ENCODE peak calls at places on chromosomes 1 and 21, in eight cellular contexts. One of them, this sample, is unnamed. For H3K36me3 and H3K27me3, the result is how much of the 10 kb centered on the place peaks cover.

GRCh38 chr21:44317241-44317782 is 17.5 kb downstream of the PFKL start:
- DNase-seq in Caco-2: no peak
- DNase-seq in brain microvascular endothelial cell: no peak
- DNase-seq in neuronal stem cell: no peak
- DNase-seq in CD8-positive, alpha-beta memory T cell: no peak
- DNase-seq in hepatocyte: no peak
- DNase-seq in CD8-positive, alpha-beta T cell: no peak
- DNase-seq in GM06990: no peak
- DNase-seq in this sample: no peak

GRCh38 chr1:36326499-36326898 is 3.1 kb upstream of the EVA1B start:
- DNase-seq in Caco-2: no peak
- DNase-seq in brain microvascular endothelial cell: no peak
- DNase-seq in neuronal stem cell: no peak
- DNase-seq in CD8-positive, alpha-beta memory T cell: no peak
- DNase-seq in hepatocyte: no peak
- DNase-seq in CD8-positive, alpha-beta T cell: no peak
- DNase-seq in GM06990: no peak
- DNase-seq in this sample: no peak

GRCh38 chr21:17602874-17603273 is 9.8 kb downstream of the BTG3 start:
- DNase-seq in Caco-2: no peak
- DNase-seq in brain microvascular endothelial cell: peak
- DNase-seq in neuronal stem cell: no peak
- DNase-seq in CD8-positive, alpha-beta memory T cell: no peak
- DNase-seq in hepatocyte: no peak
- DNase-seq in CD8-positive, alpha-beta T cell: no peak
- DNase-seq in GM06990: no peak
- DNase-seq in this sample: no peak

GRCh38 chr1:39154553-39155361 is 49.7 kb upstream of the MACF1 start:
- DNase-seq in Caco-2: no peak
- DNase-seq in brain microvascular endothelial cell: peak
- DNase-seq in neuronal stem cell: no peak
- DNase-seq in CD8-positive, alpha-beta memory T cell: no peak
- DNase-seq in hepatocyte: peak
- DNase-seq in CD8-positive, alpha-beta T cell: no peak
- DNase-seq in GM06990: no peak
- DNase-seq in this sample: no peak

GRCh38 chr1:105137543-105138444 is 1388.1 kb downstream of the AMY1C start:
- DNase-seq in Caco-2: peak
- DNase-seq in brain microvascular endothelial cell: no peak
- DNase-seq in neuronal stem cell: peak
- DNase-seq in CD8-positive, alpha-beta memory T cell: no peak
- DNase-seq in hepatocyte: peak
- DNase-seq in CD8-positive, alpha-beta T cell: no peak
- DNase-seq in GM06990: peak
- DNase-seq in this sample: peak

GRCh38 chr21:42676799-42677198 is 23.4 kb downstream of the PDE9A start:
- DNase-seq in Caco-2: no peak
- DNase-seq in brain microvascular endothelial cell: no peak
- DNase-seq in neuronal stem cell: no peak
- DNase-seq in CD8-positive, alpha-beta memory T cell: no peak
- DNase-seq in hepatocyte: no peak
- DNase-seq in CD8-positive, alpha-beta T cell: no peak
- DNase-seq in GM06990: no peak
- DNase-seq in this sample: peak

GRCh38 chr1:226723640-226724532 is 15.2 kb downstream of the ITPKB start:
- DNase-seq in Caco-2: no peak
- DNase-seq in brain microvascular endothelial cell: peak
- DNase-seq in neuronal stem cell: peak
- DNase-seq in CD8-positive, alpha-beta memory T cell: no peak
- DNase-seq in hepatocyte: peak
- DNase-seq in CD8-positive, alpha-beta T cell: peak
- DNase-seq in GM06990: no peak
- DNase-seq in this sample: peak

GRCh38 chr1:115411388-115412063 is 73.5 kb upstream of the NGF start:
- DNase-seq in Caco-2: no peak
- DNase-seq in brain microvascular endothelial cell: peak
- DNase-seq in neuronal stem cell: no peak
- DNase-seq in CD8-positive, alpha-beta memory T cell: no peak
- DNase-seq in hepatocyte: peak
- DNase-seq in CD8-positive, alpha-beta T cell: no peak
- DNase-seq in GM06990: no peak
- DNase-seq in this sample: no peak

GRCh38 chr1:202270871-202271326 is 70.8 kb downstream of the UBE2T start:
- DNase-seq in Caco-2: no peak
- DNase-seq in brain microvascular endothelial cell: no peak
- DNase-seq in neuronal stem cell: no peak
- DNase-seq in CD8-positive, alpha-beta memory T cell: no peak
- DNase-seq in hepatocyte: no peak
- DNase-seq in CD8-positive, alpha-beta T cell: no peak
- DNase-seq in GM06990: no peak
- DNase-seq in this sample: no peak

GRCh38 chr1:150235436-150235851 is 468 bp downstream of the ANP32E start:
- DNase-seq in Caco-2: no peak
- DNase-seq in brain microvascular endothelial cell: no peak
- DNase-seq in neuronal stem cell: no peak
- DNase-seq in CD8-positive, alpha-beta memory T cell: no peak
- DNase-seq in hepatocyte: peak
- DNase-seq in CD8-positive, alpha-beta T cell: peak
- DNase-seq in GM06990: no peak
- DNase-seq in this sample: peak

GRCh38 chr1:76162254-76162653 is 87.7 kb downstream of the ST6GALNAC3 start:
- DNase-seq in Caco-2: no peak
- DNase-seq in brain microvascular endothelial cell: no peak
- DNase-seq in neuronal stem cell: no peak
- DNase-seq in CD8-positive, alpha-beta memory T cell: no peak
- DNase-seq in hepatocyte: no peak
- DNase-seq in CD8-positive, alpha-beta T cell: no peak
- DNase-seq in GM06990: no peak
- DNase-seq in this sample: no peak

GRCh38 chr1:57072775-57073174 is 107.0 kb upstream of the C8B start:
- DNase-seq in Caco-2: no peak
- DNase-seq in brain microvascular endothelial cell: no peak
- DNase-seq in neuronal stem cell: no peak
- DNase-seq in CD8-positive, alpha-beta memory T cell: no peak
- DNase-seq in hepatocyte: no peak
- DNase-seq in CD8-positive, alpha-beta T cell: no peak
- DNase-seq in GM06990: no peak
- DNase-seq in this sample: no peak

GRCh38 chr1:1040004-1040991 is 20.4 kb downstream of the AGRN start:
- DNase-seq in Caco-2: no peak
- DNase-seq in brain microvascular endothelial cell: peak
- DNase-seq in neuronal stem cell: peak
- DNase-seq in CD8-positive, alpha-beta memory T cell: peak
- DNase-seq in hepatocyte: peak
- DNase-seq in CD8-positive, alpha-beta T cell: peak
- DNase-seq in GM06990: peak
- DNase-seq in this sample: peak

GRCh38 chr1:227786673-227787512 is 28.6 kb upstream of the PRSS38 start:
- DNase-seq in Caco-2: peak
- DNase-seq in brain microvascular endothelial cell: no peak
- DNase-seq in neuronal stem cell: no peak
- DNase-seq in CD8-positive, alpha-beta memory T cell: no peak
- DNase-seq in hepatocyte: no peak
- DNase-seq in CD8-positive, alpha-beta T cell: no peak
- DNase-seq in GM06990: no peak
- DNase-seq in this sample: peak

GRCh38 chr1:8017495-8018310 is 8.4 kb downstream of the ERRFI1 start:
- DNase-seq in Caco-2: peak
- DNase-seq in brain microvascular endothelial cell: no peak
- DNase-seq in neuronal stem cell: no peak
- DNase-seq in CD8-positive, alpha-beta memory T cell: no peak
- DNase-seq in hepatocyte: peak
- DNase-seq in CD8-positive, alpha-beta T cell: no peak
- DNase-seq in GM06990: no peak
- DNase-seq in this sample: no peak

GRCh38 chr1:8019229-8019620 is 6.9 kb downstream of the ERRFI1 start:
- DNase-seq in Caco-2: no peak
- DNase-seq in brain microvascular endothelial cell: no peak
- DNase-seq in neuronal stem cell: no peak
- DNase-seq in CD8-positive, alpha-beta memory T cell: no peak
- DNase-seq in hepatocyte: no peak
- DNase-seq in CD8-positive, alpha-beta T cell: no peak
- DNase-seq in GM06990: no peak
- DNase-seq in this sample: no peak

GRCh38 chr1:8021676-8022266 is 4.3 kb downstream of the ERRFI1 start:
- DNase-seq in Caco-2: no peak
- DNase-seq in brain microvascular endothelial cell: no peak
- DNase-seq in neuronal stem cell: no peak
- DNase-seq in CD8-positive, alpha-beta memory T cell: no peak
- DNase-seq in hepatocyte: no peak
- DNase-seq in CD8-positive, alpha-beta T cell: no peak
- DNase-seq in GM06990: no peak
- DNase-seq in this sample: no peak

GRCh38 chr1:8018492-8019228 is 7.4 kb downstream of the ERRFI1 start:
- DNase-seq in Caco-2: no peak
- DNase-seq in brain microvascular endothelial cell: no peak
- DNase-seq in neuronal stem cell: peak
- DNase-seq in CD8-positive, alpha-beta memory T cell: no peak
- DNase-seq in hepatocyte: no peak
- DNase-seq in CD8-positive, alpha-beta T cell: no peak
- DNase-seq in GM06990: no peak
- DNase-seq in this sample: no peak

DNA sequence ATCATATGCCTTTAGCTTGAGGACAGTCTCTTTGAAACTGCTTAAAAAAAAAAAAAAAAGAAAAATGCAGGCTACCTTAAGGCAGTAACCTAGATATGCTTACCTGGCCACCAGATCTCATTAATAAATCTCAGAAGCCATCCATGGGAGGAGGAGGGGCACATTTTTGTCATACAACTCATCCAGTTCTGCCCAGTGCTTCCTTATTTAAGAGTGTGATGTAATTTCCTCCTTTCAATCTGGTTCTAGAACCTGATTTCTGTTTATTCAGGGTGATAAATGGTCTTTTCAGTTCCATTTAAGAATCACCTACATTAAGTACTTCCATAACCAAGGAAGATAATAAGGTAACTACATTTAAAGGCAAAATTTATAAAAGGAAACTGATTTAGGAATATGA is 6.1 kb downstream of the ERRFI1 start:
- DNase-seq in Caco-2: peak
- DNase-seq in brain microvascular endothelial cell: no peak
- DNase-seq in neuronal stem cell: no peak
- DNase-seq in CD8-positive, alpha-beta memory T cell: no peak
- DNase-seq in hepatocyte: peak
- DNase-seq in CD8-positive, alpha-beta T cell: no peak
- DNase-seq in GM06990: no peak
- DNase-seq in this sample: no peak
- H3K4me3 ChIP-seq in Caco-2: no peak
- H3K4me3 ChIP-seq in brain microvascular endothelial cell: no peak
- H3K4me3 ChIP-seq in neuronal stem cell: no peak
- H3K4me3 ChIP-seq in CD8-positive, alpha-beta memory T cell: no peak
- H3K4me3 ChIP-seq in hepatocyte: no peak
- H3K4me3 ChIP-seq in CD8-positive, alpha-beta T cell: no peak
- H3K4me3 ChIP-seq in GM06990: no peak
- H3K4me3 ChIP-seq in this sample: no peak

GRCh38 chr1:212386029-212386428 is 28.7 kb downstream of the PACC1 start:
- DNase-seq in Caco-2: no peak
- DNase-seq in brain microvascular endothelial cell: no peak
- DNase-seq in neuronal stem cell: no peak
- DNase-seq in CD8-positive, alpha-beta memory T cell: no peak
- DNase-seq in hepatocyte: no peak
- DNase-seq in CD8-positive, alpha-beta T cell: no peak
- DNase-seq in GM06990: no peak
- DNase-seq in this sample: no peak

GRCh38 chr1:212388985-212389716 is 25.5 kb downstream of the PACC1 start:
- DNase-seq in Caco-2: no peak
- DNase-seq in brain microvascular endothelial cell: no peak
- DNase-seq in neuronal stem cell: no peak
- DNase-seq in CD8-positive, alpha-beta memory T cell: no peak
- DNase-seq in hepatocyte: no peak
- DNase-seq in CD8-positive, alpha-beta T cell: no peak
- DNase-seq in GM06990: no peak
- DNase-seq in this sample: no peak
- H3K36me3 ChIP-seq in Caco-2: under half
- H3K36me3 ChIP-seq in brain microvascular endothelial cell: under half
- H3K36me3 ChIP-seq in neuronal stem cell: under half
- H3K36me3 ChIP-seq in CD8-positive, alpha-beta memory T cell: under half
- H3K36me3 ChIP-seq in hepatocyte: under half
- H3K36me3 ChIP-seq in CD8-positive, alpha-beta T cell: under half
- H3K36me3 ChIP-seq in GM06990: under half
- H3K36me3 ChIP-seq in this sample: under half

GRCh38 chr1:207458409-207458808 is 4.3 kb downstream of the CR2 start:
- DNase-seq in Caco-2: no peak
- DNase-seq in brain microvascular endothelial cell: no peak
- DNase-seq in neuronal stem cell: no peak
- DNase-seq in CD8-positive, alpha-beta memory T cell: no peak
- DNase-seq in hepatocyte: no peak
- DNase-seq in CD8-positive, alpha-beta T cell: no peak
- DNase-seq in GM06990: no peak
- DNase-seq in this sample: no peak

GRCh38 chr1:207455183-207455754 is 1.1 kb downstream of the CR2 start:
- DNase-seq in Caco-2: no peak
- DNase-seq in brain microvascular endothelial cell: no peak
- DNase-seq in neuronal stem cell: no peak
- DNase-seq in CD8-positive, alpha-beta memory T cell: no peak
- DNase-seq in hepatocyte: no peak
- DNase-seq in CD8-positive, alpha-beta T cell: no peak
- DNase-seq in GM06990: no peak
- DNase-seq in this sample: no peak

GRCh38 chr1:207461649-207462048 is 7.5 kb downstream of the CR2 start:
- DNase-seq in Caco-2: no peak
- DNase-seq in brain microvascular endothelial cell: no peak
- DNase-seq in neuronal stem cell: no peak
- DNase-seq in CD8-positive, alpha-beta memory T cell: no peak
- DNase-seq in hepatocyte: no peak
- DNase-seq in CD8-positive, alpha-beta T cell: no peak
- DNase-seq in GM06990: no peak
- DNase-seq in this sample: no peak

GRCh38 chr1:207462535-207462934 is 8.4 kb downstream of the CR2 start:
- DNase-seq in Caco-2: no peak
- DNase-seq in brain microvascular endothelial cell: no peak
- DNase-seq in neuronal stem cell: no peak
- DNase-seq in CD8-positive, alpha-beta memory T cell: no peak
- DNase-seq in hepatocyte: no peak
- DNase-seq in CD8-positive, alpha-beta T cell: no peak
- DNase-seq in GM06990: no peak
- DNase-seq in this sample: no peak

DNA sequence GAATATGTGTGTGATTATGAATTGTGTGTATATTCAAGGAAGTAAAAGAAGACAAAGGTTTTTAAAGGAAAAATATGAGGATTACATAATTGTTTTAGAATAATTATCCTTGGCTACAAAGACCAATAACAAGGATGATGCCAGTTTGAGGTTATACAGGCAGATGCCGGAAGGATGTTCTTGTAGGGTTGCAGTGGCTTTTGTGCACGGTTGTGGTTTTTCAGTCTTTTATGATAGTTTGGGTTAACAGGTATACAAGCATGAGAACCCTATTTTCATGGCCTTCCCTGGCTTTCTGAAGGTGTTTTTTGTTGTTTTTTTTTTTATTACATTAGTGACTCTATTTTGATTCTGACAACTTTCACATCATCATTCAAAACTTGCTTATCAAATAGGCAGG is 4.9 kb downstream of the CR2 start:
- DNase-seq in Caco-2: no peak
- DNase-seq in brain microvascular endothelial cell: no peak
- DNase-seq in neuronal stem cell: no peak
- DNase-seq in CD8-positive, alpha-beta memory T cell: no peak
- DNase-seq in hepatocyte: no peak
- DNase-seq in CD8-positive, alpha-beta T cell: peak
- DNase-seq in GM06990: no peak
- DNase-seq in this sample: no peak
- H3K27me3 ChIP-seq in Caco-2: under half
- H3K27me3 ChIP-seq in brain microvascular endothelial cell: under half
- H3K27me3 ChIP-seq in neuronal stem cell: under half
- H3K27me3 ChIP-seq in CD8-positive, alpha-beta memory T cell: under half
- H3K27me3 ChIP-seq in hepatocyte: under half
- H3K27me3 ChIP-seq in CD8-positive, alpha-beta T cell: under half
- H3K27me3 ChIP-seq in GM06990: under half
- H3K27me3 ChIP-seq in this sample: under half

GRCh38 chr1:89724369-89725015 is 91.6 kb downstream of the LRRC8C start:
- DNase-seq in Caco-2: no peak
- DNase-seq in brain microvascular endothelial cell: no peak
- DNase-seq in neuronal stem cell: no peak
- DNase-seq in CD8-positive, alpha-beta memory T cell: no peak
- DNase-seq in hepatocyte: no peak
- DNase-seq in CD8-positive, alpha-beta T cell: no peak
- DNase-seq in GM06990: peak
- DNase-seq in this sample: no peak
- H3K4me3 ChIP-seq in Caco-2: no peak
- H3K4me3 ChIP-seq in brain microvascular endothelial cell: no peak
- H3K4me3 ChIP-seq in neuronal stem cell: no peak
- H3K4me3 ChIP-seq in CD8-positive, alpha-beta memory T cell: no peak
- H3K4me3 ChIP-seq in hepatocyte: no peak
- H3K4me3 ChIP-seq in CD8-positive, alpha-beta T cell: no peak
- H3K4me3 ChIP-seq in GM06990: no peak
- H3K4me3 ChIP-seq in this sample: no peak